ENCODE peak calls at places on chromosome 16, in seven cellular contexts. A, W, E, U, S, H and F are unnamed samples.

GRCh38 chr16:57998484-57998883 is 2.0 kb downstream of the ZNF319 start:
- DNase-seq in A (no peak), W (no peak), E (no peak), U (peak), S (peak), H (peak), F (no peak)

GRCh38 chr16:84341533-84342295 is 26.6 kb upstream of the ATP2C2 start:
- DNase-seq in A (no peak), W (no peak), E (no peak), U (no peak), S (no peak), H (no peak), F (no peak)

GRCh38 chr16:70437582-70438324 is 1.1 kb downstream of the ST3GAL2 start:
- DNase-seq in A (no peak), W (peak), E (no peak), U (peak), S (no peak), H (peak), F (peak)

GRCh38 chr16:77457046-77457445 is 22.2 kb upstream of the ADAMTS18 start:
- DNase-seq in A (no peak), W (no peak), E (no peak), U (peak), S (no peak), H (no peak), F (no peak)

GRCh38 chr16:56332464-56333079 is 92.8 kb downstream of the AMFR start:
- DNase-seq in A (peak), W (peak), E (no peak), U (peak), S (no peak), H (no peak), F (peak)

GRCh38 chr16:84497836-84498610 is 6.4 kb downstream of the MEAK7 start:
- DNase-seq in A (no peak), W (no peak), E (no peak), U (no peak), S (no peak), H (no peak), F (no peak)

GRCh38 chr16:82874251-82874650 is 247.5 kb downstream of the CDH13 start:
- DNase-seq in A (no peak), W (no peak), E (no peak), U (no peak), S (no peak), H (no peak), F (no peak)

GRCh38 chr16:19228575-19228974 is 57.0 kb upstream of the CLEC19A start:
- DNase-seq in A (no peak), W (no peak), E (no peak), U (no peak), S (no peak), H (no peak), F (no peak)

GRCh38 chr16:56362057-56362655 is 63.2 kb downstream of the AMFR start:
- DNase-seq in A (no peak), W (no peak), E (no peak), U (no peak), S (no peak), H (peak), F (no peak)

GRCh38 chr16:64362193-64362592 is 759.7 kb downstream of the CDH11 start:
- DNase-seq in A (no peak), W (peak), E (no peak), U (peak), S (no peak), H (no peak), F (peak)

GRCh38 chr16:19118938-19119431 is 5.2 kb downstream of the ITPRIPL2 start:
- DNase-seq in A (no peak), W (peak), E (no peak), U (peak), S (no peak), H (peak), F (peak)

GRCh38 chr16:9049241-9049640 is 42.2 kb upstream of the HAPSTR1 start:
- DNase-seq in A (no peak), W (peak), E (no peak), U (peak), S (no peak), H (no peak), F (no peak)

GRCh38 chr16:85449885-85450245 is 163.3 kb upstream of the GSE1 start:
- DNase-seq in A (no peak), W (no peak), E (no peak), U (no peak), S (no peak), H (no peak), F (no peak)

GRCh38 chr16:25838724-25839186 is 147.0 kb downstream of the HS3ST4 start:
- DNase-seq in A (peak), W (peak), E (no peak), U (peak), S (peak), H (peak), F (peak)

GRCh38 chr16:2597560-2597902 is 59.7 kb downstream of the PDPK1 start:
- DNase-seq in A (no peak), W (no peak), E (no peak), U (no peak), S (no peak), H (no peak), F (no peak)

GRCh38 chr16:4591191-4591590 is 23.5 kb downstream of the UBALD1 start:
- DNase-seq in A (no peak), W (no peak), E (no peak), U (no peak), S (no peak), H (no peak), F (no peak)

GRCh38 chr16:1677339-1677738 is 740 bp upstream of the JPT2 start:
- DNase-seq in A (no peak), W (no peak), E (no peak), U (no peak), S (no peak), H (no peak), F (no peak)

GRCh38 chr16:593807-594206 is 3.9 kb downstream of the RAB40C start:
- DNase-seq in A (no peak), W (no peak), E (no peak), U (no peak), S (no peak), H (no peak), F (no peak)

GRCh38 chr16:22054847-22055590 is 37.3 kb upstream of the VWA3A start:
- DNase-seq in A (no peak), W (no peak), E (no peak), U (no peak), S (no peak), H (no peak), F (no peak)

GRCh38 chr16:27258241-27258734 is 10.3 kb downstream of the NSMCE1 start:
- DNase-seq in A (no peak), W (peak), E (no peak), U (no peak), S (no peak), H (no peak), F (no peak)

GRCh38 chr16:28923652-28924398 is 1.2 kb downstream of the RABEP2 start:
- DNase-seq in A (no peak), W (no peak), E (no peak), U (peak), S (no peak), H (no peak), F (no peak)